ENCODE peak calls at places on chromosomes 12 and 14, in four cellular contexts. I, S, E and L are unnamed samples.

GRCh38 chr14:52377940-52378339 is 63.8 kb downstream of the PTGER2 start:
- DNase-seq in I (no peak), E (no peak), S (no peak), L (no peak)

GRCh38 chr14:87615822-87616679 is 376.9 kb downstream of the GALC start:
- DNase-seq in S (peak), I (peak), E (peak), L (peak)

GRCh38 chr12:113688313-113688712 is 216.6 kb upstream of the LHX5 start:
- DNase-seq in S (no peak), I (no peak), E (no peak), L (no peak)

GRCh38 chr12:125861299-125862281 is 796.4 kb downstream of the AACS start:
- DNase-seq in S (no peak), E (no peak), I (no peak), L (no peak)

GRCh38 chr14:61419201-61419600 is 97.8 kb downstream of the PRKCH start:
- DNase-seq in S (no peak), I (no peak), E (no peak), L (no peak)

GRCh38 chr14:97410667-97411286 is 613.6 kb downstream of the VRK1 start:
- DNase-seq in I (no peak), S (no peak), E (no peak), L (no peak)

GRCh38 chr12:26177303-26177702 is 18.1 kb upstream of the SSPN start:
- DNase-seq in E (peak), S (no peak), I (no peak), L (no peak)

GRCh38 chr12:17470460-17470859 is 619.5 kb downstream of the RERGL start:
- DNase-seq in I (no peak), E (no peak), S (no peak), L (no peak)

GRCh38 chr12:130288201-130288600 is 49.5 kb upstream of the PIWIL1 start:
- DNase-seq in I (no peak), E (no peak), S (no peak), L (no peak)

GRCh38 chr12:12686925-12687324 is 9.1 kb downstream of the GPR19 start:
- DNase-seq in I (no peak), E (no peak), S (no peak), L (no peak)

GRCh38 chr12:52667509-52667908 is 12.7 kb downstream of the KRT1 start:
- DNase-seq in E (no peak), S (no peak), I (no peak), L (no peak)

GRCh38 chr12:116319851-116320621 is 42.5 kb upstream of the MED13L start:
- DNase-seq in E (no peak), S (no peak), I (peak), L (no peak)

GRCh38 chr14:102462391-102462790 is 47.2 kb downstream of the ANKRD9 start:
- DNase-seq in S (no peak), E (no peak), I (no peak), L (no peak)

GRCh38 chr12:25436206-25436912 is 116.7 kb downstream of the LMNTD1 start:
- DNase-seq in S (peak), E (peak), I (peak), L (peak)

GRCh38 chr12:89697256-89697655 is 11.4 kb downstream of the ATP2B1 start:
- DNase-seq in E (no peak), I (no peak), S (no peak), L (no peak)

GRCh38 chr12:120783197-120783596 is 57.6 kb downstream of the ACADS start:
- DNase-seq in I (no peak), S (peak), E (no peak), L (peak)

GRCh38 chr12:20415641-20416040 is 47.3 kb downstream of the PDE3A start:
- DNase-seq in E (no peak), I (no peak), S (peak), L (peak)

GRCh38 chr14:32588448-32589320 is 259.6 kb downstream of the AKAP6 start:
- DNase-seq in E (peak), S (peak), I (no peak), L (peak)

GRCh38 chr14:101585211-101585610 is 23.9 kb downstream of the DIO3 start:
- DNase-seq in E (no peak), I (no peak), S (no peak), L (no peak)

GRCh38 chr12:92848740-92849139 is 80.4 kb downstream of the EEA1 start:
- DNase-seq in S (no peak), I (no peak), E (no peak), L (no peak)

GRCh38 chr12:2868986-2869385 is 8.0 kb downstream of the FOXM1 start:
- DNase-seq in S (no peak), E (no peak), I (no peak), L (no peak)

GRCh38 chr14:54673193-54674121 is 106.5 kb downstream of the SAMD4A start:
- DNase-seq in S (no peak), E (no peak), I (no peak), L (no peak)

GRCh38 chr14:68937790-68938514 is 41.1 kb downstream of the ACTN1 start:
- DNase-seq in E (no peak), S (peak), I (no peak), L (peak)

GRCh38 chr12:130953783-130954543 is at the start of gene ADGRD1:
- DNase-seq in E (peak), I (no peak), S (no peak), L (no peak)

GRCh38 chr12:49243631-49244030 is 21.3 kb upstream of the TUBA1C start:
- DNase-seq in S (no peak), I (no peak), E (no peak), L (no peak)

GRCh38 chr12:1918081-1918874 is at the start of gene CACNA2D4:
- DNase-seq in S (no peak), I (no peak), E (peak), L (no peak)

GRCh38 chr12:110513842-110514241 is 11.7 kb downstream of the RAD9B start:
- DNase-seq in S (no peak), I (no peak), E (no peak), L (no peak)

GRCh38 chr14:35386673-35387125 is 17.9 kb downstream of the NFKBIA start:
- DNase-seq in E (no peak), I (no peak), S (no peak), L (no peak)

GRCh38 chr12:112844814-112845565 is 53.4 kb downstream of the RPH3A start:
- DNase-seq in E (no peak), S (no peak), I (no peak), L (no peak)

GRCh38 chr14:80930836-80931389 is 10.6 kb downstream of the CEP128 start:
- DNase-seq in E (peak), I (peak), S (peak), L (peak)

GRCh38 chr12:62817556-62818271 is 117.2 kb downstream of the PPM1H start:
- DNase-seq in S (no peak), I (no peak), E (no peak), L (no peak)

GRCh38 chr12:2481346-2481745 is 313.4 kb upstream of the FKBP4 start:
- DNase-seq in I (no peak), S (no peak), E (no peak), L (no peak)

GRCh38 chr12:76559277-76560082 is at the start of gene OSBPL8:
- DNase-seq in S (peak), E (peak), I (peak), L (peak)

GRCh38 chr12:69405466-69405865 is 45.9 kb downstream of the YEATS4 start:
- DNase-seq in I (no peak), E (no peak), S (peak), L (peak)

GRCh38 chr12:124715121-124715990 is 147.9 kb upstream of the NCOR2 start:
- DNase-seq in E (no peak), I (no peak), S (no peak), L (no peak)

GRCh38 chr12:129119537-129119936 is 266.3 kb downstream of the GLT1D1 start:
- DNase-seq in I (no peak), S (no peak), E (no peak), L (no peak)

GRCh38 chr12:9648701-9649531 is 20.6 kb upstream of the CLEC2D start:
- DNase-seq in I (no peak), S (peak), E (no peak), L (no peak)